ENCODE peak calls at places on chromosomes 4 and X, in six cellular contexts. C is NCI-H2081; O is H7; H is ELF-1; D is amygdala; A is stimulated activated CD4-positive, alpha-beta T cell treated with anti-CD3 and anti-CD28 coated beads, Interleukin-15, amount 100 ng/mL, for 1 hour. G is an unnamed sample.

GRCh38 chrX:42755820-42756219 is 22.1 kb downstream of the PPP1R2C start:
- DNase-seq in H (no peak), A (no peak), O (no peak), C (no peak), D (peak; percentile 2), G (peak; percentile 39)

GRCh38 chr4:123807866-123808265 is 411.3 kb downstream of the SPRY1 start:
- DNase-seq in O (no peak), H (no peak), D (no peak), C (no peak), A (no peak), G (no peak)

GRCh38 chr4:141702472-141703182 is 66.2 kb downstream of the IL15 start:
- DNase-seq in O (no peak), C (peak; percentile 17), A (no peak), H (peak; percentile 28), D (no peak), G (no peak)

GRCh38 chr4:184816962-184817361 is 8.8 kb downstream of the ACSL1 start:
- DNase-seq in O (no peak), D (no peak), H (no peak), C (no peak), A (no peak), G (no peak)

GRCh38 chr4:62601737-62602136 is 1401.6 kb downstream of the ADGRL3 start:
- DNase-seq in D (no peak), A (no peak), C (no peak), H (no peak), O (no peak), G (no peak)

GRCh38 chr4:40687676-40688389 is 58.2 kb upstream of the RBM47 start:
- DNase-seq in C (no peak), O (no peak), A (no peak), H (no peak), D (no peak), G (no peak)

GRCh38 chr4:138919094-138919936 is 96.3 kb upstream of the NOCT start:
- DNase-seq in H (peak; percentile 90), D (peak; percentile 40), C (peak; percentile 94), O (peak; percentile 68), A (peak; percentile 12), G (peak; percentile 86)

GRCh38 chrX:140180585-140180984 is 215.3 kb upstream of the CXorf66 start:
- DNase-seq in C (no peak), D (no peak), A (no peak), H (no peak), O (no peak), G (no peak)

GRCh38 chr4:101155368-101155767 is 192.0 kb downstream of the PPP3CA start:
- DNase-seq in O (no peak), A (no peak), D (no peak), C (no peak), H (peak; percentile 54), G (no peak)

GRCh38 chr4:60155088-60155487 is 1045.0 kb upstream of the ADGRL3 start:
- DNase-seq in A (no peak), C (no peak), H (no peak), O (no peak), D (no peak), G (no peak)

GRCh38 chrX:110284159-110284558 is 33.7 kb downstream of the AMMECR1 start:
- DNase-seq in D (no peak), H (peak; percentile 9), O (no peak), C (no peak), A (no peak), G (no peak)

GRCh38 chr4:174277433-174277832 is 6.0 kb downstream of the FBXO8 start:
- DNase-seq in C (peak; percentile 29), D (no peak), A (no peak), O (no peak), H (no peak), G (no peak)

GRCh38 chrX:108312011-108312410 is 126.2 kb downstream of the COL4A6 start:
- DNase-seq in H (no peak), D (no peak), O (no peak), A (no peak), C (no peak), G (no peak)

GRCh38 chrX:148426467-148426866 is 74.0 kb upstream of the AFF2 start:
- DNase-seq in O (no peak), D (no peak), C (no peak), A (no peak), H (peak; percentile 54), G (no peak)

GRCh38 chrX:68942141-68942540 is 113.3 kb downstream of the EFNB1 start:
- DNase-seq in H (no peak), D (no peak), C (no peak), A (no peak), O (peak; percentile 14), G (no peak)